ENCODE peak calls at places on chromosomes 3 and 15, in four cellular contexts. One of them, this sample, is unnamed.

GRCh38 chr15:37140531-37141053 is 40.2 kb upstream of the MEIS2 start:
- DNase-seq in tibial nerve: no peak
- DNase-seq in AG10803: peak; percentile 53
- DNase-seq in upper lobe of left lung: no peak
- DNase-seq in this sample: no peak

GRCh38 chr3:33211444-33211843 is 7.2 kb downstream of the SUSD5 start:
- DNase-seq in tibial nerve: no peak
- DNase-seq in AG10803: peak; percentile 69
- DNase-seq in upper lobe of left lung: no peak
- DNase-seq in this sample: peak; percentile 82

GRCh38 chr3:101284757-101285156 is 35.6 kb downstream of the IMPG2 start:
- DNase-seq in tibial nerve: no peak
- DNase-seq in AG10803: no peak
- DNase-seq in upper lobe of left lung: no peak
- DNase-seq in this sample: no peak

GRCh38 chr15:54659668-54660067 is 537.1 kb downstream of the RSL24D1 start:
- DNase-seq in tibial nerve: no peak
- DNase-seq in AG10803: no peak
- DNase-seq in upper lobe of left lung: no peak
- DNase-seq in this sample: no peak

GRCh38 chr3:50321146-50321843 is 1.2 kb downstream of the HYAL2 start:
- DNase-seq in tibial nerve: peak; percentile 82
- DNase-seq in AG10803: peak; percentile 84
- DNase-seq in upper lobe of left lung: peak; percentile 95
- DNase-seq in this sample: peak; percentile 77

GRCh38 chr3:19248143-19248542 is 99.8 kb downstream of the KCNH8 start:
- DNase-seq in tibial nerve: no peak
- DNase-seq in AG10803: no peak
- DNase-seq in upper lobe of left lung: no peak
- DNase-seq in this sample: no peak

GRCh38 chr3:30664449-30664848 is 58.0 kb downstream of the TGFBR2 start:
- DNase-seq in tibial nerve: no peak
- DNase-seq in AG10803: no peak
- DNase-seq in upper lobe of left lung: peak; percentile 73
- DNase-seq in this sample: no peak

GRCh38 chr15:35043380-35044095 is 41.6 kb downstream of the NANOGP8 start:
- DNase-seq in tibial nerve: no peak
- DNase-seq in AG10803: peak; percentile 20
- DNase-seq in upper lobe of left lung: no peak
- DNase-seq in this sample: no peak

GRCh38 chr3:139830817-139831216 is 104.2 kb upstream of the CLSTN2 start:
- DNase-seq in tibial nerve: no peak
- DNase-seq in AG10803: no peak
- DNase-seq in upper lobe of left lung: peak; percentile 34
- DNase-seq in this sample: no peak

GRCh38 chr3:113668015-113668414 is 28.4 kb downstream of the USF3 start:
- DNase-seq in tibial nerve: no peak
- DNase-seq in AG10803: peak; percentile 29
- DNase-seq in upper lobe of left lung: no peak
- DNase-seq in this sample: no peak

GRCh38 chr3:123424321-123424998 is 24.4 kb downstream of the ADCY5 start:
- DNase-seq in tibial nerve: no peak
- DNase-seq in AG10803: no peak
- DNase-seq in upper lobe of left lung: peak; percentile 81
- DNase-seq in this sample: no peak

GRCh38 chr15:46636220-46636619 is 1001.4 kb downstream of the SQOR start:
- DNase-seq in tibial nerve: no peak
- DNase-seq in AG10803: no peak
- DNase-seq in upper lobe of left lung: no peak
- DNase-seq in this sample: no peak

GRCh38 chr3:43296565-43296964 is 10.2 kb downstream of the SNRK start:
- DNase-seq in tibial nerve: no peak
- DNase-seq in AG10803: peak; percentile 28
- DNase-seq in upper lobe of left lung: no peak
- DNase-seq in this sample: no peak

GRCh38 chr3:41199866-41200668 is 762 bp downstream of the CTNNB1 start:
- DNase-seq in tibial nerve: no peak
- DNase-seq in AG10803: peak; percentile 9
- DNase-seq in upper lobe of left lung: no peak
- DNase-seq in this sample: no peak

GRCh38 chr3:25043181-25043580 is 384.9 kb upstream of the RARB start:
- DNase-seq in tibial nerve: no peak
- DNase-seq in AG10803: no peak
- DNase-seq in upper lobe of left lung: no peak
- DNase-seq in this sample: no peak

GRCh38 chr3:114179575-114179974 is 723 bp upstream of the DRD3 start:
- DNase-seq in tibial nerve: no peak
- DNase-seq in AG10803: peak; percentile 64
- DNase-seq in upper lobe of left lung: no peak
- DNase-seq in this sample: peak; percentile 46

GRCh38 chr3:414063-414462 is 217.5 kb downstream of the CHL1 start:
- DNase-seq in tibial nerve: no peak
- DNase-seq in AG10803: peak; percentile 1
- DNase-seq in upper lobe of left lung: no peak
- DNase-seq in this sample: no peak

GRCh38 chr3:59433546-59433945 is 383.7 kb upstream of the CFAP20DC start:
- DNase-seq in tibial nerve: no peak
- DNase-seq in AG10803: no peak
- DNase-seq in upper lobe of left lung: no peak
- DNase-seq in this sample: no peak

GRCh38 chr3:40042752-40043443 is 233.5 kb downstream of the MYRIP start:
- DNase-seq in tibial nerve: no peak
- DNase-seq in AG10803: peak; percentile 20
- DNase-seq in upper lobe of left lung: no peak
- DNase-seq in this sample: peak; percentile 30

GRCh38 chr3:158808697-158809096 is 6.8 kb downstream of the MFSD1 start:
- DNase-seq in tibial nerve: no peak
- DNase-seq in AG10803: peak; percentile 85
- DNase-seq in upper lobe of left lung: no peak
- DNase-seq in this sample: peak; percentile 83

GRCh38 chr3:183638092-183638644 is 2.7 kb downstream of the KLHL24 start:
- DNase-seq in tibial nerve: no peak
- DNase-seq in AG10803: no peak
- DNase-seq in upper lobe of left lung: no peak
- DNase-seq in this sample: no peak

GRCh38 chr3:62318365-62318751 is 55.0 kb downstream of the FEZF2 start:
- DNase-seq in tibial nerve: no peak
- DNase-seq in AG10803: no peak
- DNase-seq in upper lobe of left lung: no peak
- DNase-seq in this sample: no peak

GRCh38 chr3:138768126-138768525 is 66.6 kb downstream of the PIK3CB start:
- DNase-seq in tibial nerve: no peak
- DNase-seq in AG10803: no peak
- DNase-seq in upper lobe of left lung: no peak
- DNase-seq in this sample: no peak

GRCh38 chr15:70608156-70608555 is 155.2 kb downstream of the UACA start:
- DNase-seq in tibial nerve: no peak
- DNase-seq in AG10803: no peak
- DNase-seq in upper lobe of left lung: no peak
- DNase-seq in this sample: no peak

GRCh38 chr15:69568621-69569020 is 116.0 kb downstream of the RPLP1 start:
- DNase-seq in tibial nerve: no peak
- DNase-seq in AG10803: peak; percentile 64
- DNase-seq in upper lobe of left lung: no peak
- DNase-seq in this sample: peak; percentile 49

GRCh38 chr15:91909574-91909973 is 56.1 kb downstream of the SLCO3A1 start:
- DNase-seq in tibial nerve: no peak
- DNase-seq in AG10803: no peak
- DNase-seq in upper lobe of left lung: no peak
- DNase-seq in this sample: no peak

GRCh38 chr15:81749667-81750360 is 296.0 kb downstream of the MEX3B start:
- DNase-seq in tibial nerve: no peak
- DNase-seq in AG10803: no peak
- DNase-seq in upper lobe of left lung: peak; percentile 50
- DNase-seq in this sample: no peak

GRCh38 chr3:14518432-14518802 is 21.7 kb downstream of the GRIP2 start:
- DNase-seq in tibial nerve: no peak
- DNase-seq in AG10803: no peak
- DNase-seq in upper lobe of left lung: no peak
- DNase-seq in this sample: no peak

GRCh38 chr3:112086018-112086854 is at the start of gene C3orf52:
- DNase-seq in tibial nerve: peak; percentile 51
- DNase-seq in AG10803: peak; percentile 65
- DNase-seq in upper lobe of left lung: peak; percentile 96
- DNase-seq in this sample: peak; percentile 82

GRCh38 chr3:22496641-22497040 is 706.5 kb upstream of the UBE2E2 start:
- DNase-seq in tibial nerve: no peak
- DNase-seq in AG10803: no peak
- DNase-seq in upper lobe of left lung: no peak
- DNase-seq in this sample: no peak

GRCh38 chr3:153458881-153459280 is 296.9 kb downstream of the RAP2B start:
- DNase-seq in tibial nerve: no peak
- DNase-seq in AG10803: no peak
- DNase-seq in upper lobe of left lung: no peak
- DNase-seq in this sample: no peak

DNA sequence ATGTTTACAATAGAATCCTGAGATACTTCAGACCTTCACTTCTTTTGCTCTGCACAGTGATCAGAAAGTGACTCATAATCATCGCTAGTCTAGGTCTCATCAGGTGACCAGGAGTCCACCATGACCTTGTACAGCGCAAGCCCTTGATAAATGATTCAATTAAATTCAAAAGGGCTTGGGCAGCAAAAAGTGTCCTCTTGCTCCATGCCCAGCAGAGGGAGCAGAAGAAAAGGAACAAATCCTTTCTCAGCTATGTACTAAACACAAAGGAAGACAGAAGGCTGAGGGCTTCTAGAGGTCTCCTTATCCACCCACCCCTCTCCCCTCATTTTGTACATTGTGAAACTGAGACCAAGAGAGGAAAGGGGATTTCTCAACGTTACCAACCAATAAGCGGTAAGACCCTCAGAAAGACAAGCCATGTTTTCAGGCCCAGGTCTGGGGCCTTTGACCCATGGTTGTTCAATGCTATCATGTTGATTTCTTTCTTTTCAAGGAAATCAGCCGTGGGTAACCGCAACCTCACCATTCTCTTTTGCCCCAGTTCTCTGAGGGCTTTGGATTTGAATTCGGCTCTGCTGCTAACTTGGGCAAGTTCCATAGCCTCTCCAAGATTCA is 74.8 kb downstream of the AQP9 start:
- DNase-seq in tibial nerve: no peak
- DNase-seq in AG10803: peak; percentile 44
- DNase-seq in upper lobe of left lung: no peak
- DNase-seq in this sample: peak; percentile 48
- TF ChIP-seq CTCF in tibial nerve: peak; percentile 18
- TF ChIP-seq CTCF in AG10803: peak; percentile 64
- TF ChIP-seq CTCF in upper lobe of left lung: peak; percentile 45
- TF ChIP-seq CTCF in this sample: peak; percentile 76

GRCh38 chr3:52022323-52023100 is 26.8 kb upstream of the RPL29 start:
- DNase-seq in tibial nerve: no peak
- DNase-seq in AG10803: no peak
- DNase-seq in upper lobe of left lung: no peak
- DNase-seq in this sample: peak; percentile 48
- TF ChIP-seq CTCF in tibial nerve: no peak
- TF ChIP-seq CTCF in AG10803: no peak
- TF ChIP-seq CTCF in upper lobe of left lung: no peak
- TF ChIP-seq CTCF in this sample: no peak

GRCh38 chr3:169454823-169455222 is 208.7 kb downstream of the MECOM start:
- DNase-seq in tibial nerve: no peak
- DNase-seq in AG10803: peak; percentile 55
- DNase-seq in upper lobe of left lung: no peak
- DNase-seq in this sample: peak; percentile 38
- TF ChIP-seq CTCF in tibial nerve: no peak
- TF ChIP-seq CTCF in AG10803: no peak
- TF ChIP-seq CTCF in upper lobe of left lung: no peak
- TF ChIP-seq CTCF in this sample: no peak

DNA sequence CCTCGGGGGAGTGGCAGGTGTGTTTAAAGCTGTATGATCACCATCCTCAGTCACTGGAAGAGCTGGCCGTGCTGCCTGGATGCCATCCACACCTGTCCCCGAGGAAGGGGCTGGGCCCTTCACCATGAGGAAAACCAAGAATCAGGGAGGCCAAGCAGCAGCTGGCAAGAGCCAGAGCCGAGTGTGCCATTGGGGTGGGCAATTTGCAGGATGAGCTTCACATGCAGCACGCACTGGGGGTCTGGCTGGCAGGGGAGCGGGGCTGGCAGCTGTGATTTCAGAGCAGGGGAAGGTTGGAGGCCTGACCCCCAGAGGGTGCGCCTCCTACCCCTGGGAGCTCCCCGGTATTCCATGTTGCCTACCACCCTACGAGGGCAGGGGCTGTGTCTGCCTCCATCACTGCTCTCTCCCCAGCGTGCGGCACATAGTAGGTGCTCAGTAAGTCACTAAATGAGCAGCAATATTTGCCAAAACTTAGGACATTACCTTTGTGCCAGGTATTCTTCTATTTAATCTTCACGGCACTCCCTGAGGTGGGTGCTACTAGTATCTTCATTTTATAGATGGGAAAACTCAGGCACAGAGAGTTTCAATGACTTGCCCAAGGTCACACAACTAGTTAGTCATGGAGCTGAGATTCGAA is 30.3 kb upstream of the IQSEC1 start:
- DNase-seq in tibial nerve: peak; percentile 1
- DNase-seq in AG10803: no peak
- DNase-seq in upper lobe of left lung: no peak
- DNase-seq in this sample: no peak
- TF ChIP-seq CTCF in tibial nerve: no peak
- TF ChIP-seq CTCF in AG10803: no peak
- TF ChIP-seq CTCF in upper lobe of left lung: no peak
- TF ChIP-seq CTCF in this sample: no peak

GRCh38 chr3:115657168-115657567 is 33.9 kb downstream of the GAP43 start:
- DNase-seq in tibial nerve: no peak
- DNase-seq in AG10803: no peak
- DNase-seq in upper lobe of left lung: no peak
- DNase-seq in this sample: no peak
- TF ChIP-seq CTCF in tibial nerve: no peak
- TF ChIP-seq CTCF in AG10803: no peak
- TF ChIP-seq CTCF in upper lobe of left lung: no peak
- TF ChIP-seq CTCF in this sample: peak; percentile 32

DNA sequence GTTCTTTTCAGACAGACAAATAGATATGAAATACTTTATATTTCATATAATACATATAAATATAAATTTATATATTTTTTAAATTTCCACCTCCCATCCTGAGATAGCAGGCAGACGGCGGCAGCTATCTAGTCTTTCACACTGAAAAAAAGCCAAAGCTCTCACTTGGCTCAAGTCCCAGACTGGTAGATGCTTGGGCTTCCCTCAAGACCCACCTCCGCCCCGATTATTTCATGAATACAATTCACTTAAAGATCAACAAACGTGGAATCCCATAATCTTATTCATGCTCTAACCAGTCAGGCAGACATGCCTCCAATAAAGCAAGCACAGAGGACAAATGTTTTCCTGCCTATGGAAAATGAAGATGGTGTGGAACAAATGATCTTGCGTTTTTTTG is 275.9 kb upstream of the NR2F2 start:
- DNase-seq in tibial nerve: no peak
- DNase-seq in AG10803: no peak
- DNase-seq in upper lobe of left lung: no peak
- DNase-seq in this sample: no peak
- TF ChIP-seq CTCF in tibial nerve: no peak
- TF ChIP-seq CTCF in AG10803: no peak
- TF ChIP-seq CTCF in upper lobe of left lung: no peak
- TF ChIP-seq CTCF in this sample: no peak

GRCh38 chr3:8954938-8955763 is 8.1 kb downstream of the RAD18 start:
- DNase-seq in tibial nerve: no peak
- DNase-seq in AG10803: peak; percentile 62
- DNase-seq in upper lobe of left lung: no peak
- DNase-seq in this sample: peak; percentile 82
- TF ChIP-seq CTCF in tibial nerve: no peak
- TF ChIP-seq CTCF in AG10803: peak; percentile 38
- TF ChIP-seq CTCF in upper lobe of left lung: no peak
- TF ChIP-seq CTCF in this sample: peak; percentile 57

This sample was measured in HFFc6.